ENCODE peak calls at places on chromosomes 13 and 19, in eight cellular contexts. N, M, X, T, C, A, F and H are unnamed samples.

GRCh38 chr13:97496511-97496910 is 62.5 kb downstream of the RAP2A start:
- DNase-seq in F (no peak), A (no peak), X (no peak), N (no peak), T (no peak), C (no peak), M (no peak), H (no peak)

GRCh38 chr13:111537115-111537728 is 216.8 kb downstream of the TEX29 start:
- DNase-seq in X (no peak), N (no peak), M (no peak), C (peak; percentile 54), A (no peak), F (no peak), T (no peak), H (no peak)

GRCh38 chr19:37817180-37817911 is 38.0 kb upstream of the ZNF573 start:
- DNase-seq in A (peak; percentile 15), F (peak; percentile 93), C (peak; percentile 84), T (peak; percentile 65), M (peak; percentile 93), N (peak; percentile 81), X (peak; percentile 53), H (peak; percentile 86)

GRCh38 chr19:11530432-11530831 is 1.5 kb upstream of the ECSIT start:
- DNase-seq in N (peak; percentile 82), C (peak; percentile 83), A (peak; percentile 84), M (peak; percentile 97), F (peak; percentile 74), X (peak; percentile 67), T (peak; percentile 74), H (peak; percentile 86)

GRCh38 chr13:64992314-64992713 is 2237.8 kb downstream of the PCDH9 start:
- DNase-seq in A (no peak), X (no peak), C (no peak), M (no peak), F (no peak), T (no peak), N (no peak), H (no peak)

GRCh38 chr13:102555914-102556553 is 40.8 kb upstream of the TPP2 start:
- DNase-seq in X (no peak), N (no peak), A (peak; percentile 52), F (no peak), M (no peak), C (no peak), T (no peak), H (no peak)

GRCh38 chr13:79786176-79786575 is 305.2 kb downstream of the NDFIP2 start:
- DNase-seq in T (no peak), F (no peak), M (no peak), A (no peak), X (no peak), N (no peak), C (no peak), H (no peak)

GRCh38 chr19:20247016-20247683 is 80.1 kb downstream of the ZNF486 start:
- DNase-seq in N (peak; percentile 54), T (no peak), M (peak; percentile 81), X (no peak), F (peak; percentile 82), A (no peak), C (no peak), H (peak; percentile 79)

GRCh38 chr13:52617070-52618060 is 24.9 kb upstream of the HNRNPA1L2 start:
- DNase-seq in T (peak; percentile 91), F (peak; percentile 82), M (peak; percentile 91), N (peak; percentile 83), A (peak; percentile 62), C (peak; percentile 94), X (peak; percentile 55), H (peak; percentile 89)

GRCh38 chr13:29369060-29369743 is 226.3 kb downstream of the SLC7A1 start:
- DNase-seq in M (no peak), T (no peak), X (no peak), N (peak; percentile 26), C (no peak), F (peak; percentile 25), A (peak; percentile 39), H (no peak)

DNA sequence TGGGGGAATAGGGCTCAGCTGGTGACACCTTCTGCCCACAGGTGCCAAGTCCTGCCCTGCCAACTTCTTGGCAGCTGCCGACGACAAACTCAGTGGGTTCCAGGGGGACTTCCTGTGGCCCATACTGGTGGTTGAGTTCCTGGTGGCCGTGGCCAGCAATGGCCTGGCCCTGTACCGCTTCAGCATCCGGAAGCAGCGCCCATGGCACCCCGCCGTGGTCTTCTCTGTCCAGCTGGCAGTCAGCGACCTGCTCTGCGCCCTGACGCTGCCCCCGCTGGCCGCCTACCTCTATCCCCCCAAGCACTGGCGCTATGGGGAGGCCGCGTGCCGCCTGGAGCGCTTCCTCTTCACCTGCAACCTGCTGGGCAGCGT is 2.1 kb downstream of the P2RY11 start:
- DNase-seq in F (no peak), C (peak; percentile 80), T (no peak), X (no peak), N (no peak), M (no peak), A (no peak), H (no peak)
- TF ChIP-seq POLR2A in F (no peak), C (no peak), T (no peak), X (no peak), N (no peak), M (no peak), A (no peak), H (no peak)

DNA sequence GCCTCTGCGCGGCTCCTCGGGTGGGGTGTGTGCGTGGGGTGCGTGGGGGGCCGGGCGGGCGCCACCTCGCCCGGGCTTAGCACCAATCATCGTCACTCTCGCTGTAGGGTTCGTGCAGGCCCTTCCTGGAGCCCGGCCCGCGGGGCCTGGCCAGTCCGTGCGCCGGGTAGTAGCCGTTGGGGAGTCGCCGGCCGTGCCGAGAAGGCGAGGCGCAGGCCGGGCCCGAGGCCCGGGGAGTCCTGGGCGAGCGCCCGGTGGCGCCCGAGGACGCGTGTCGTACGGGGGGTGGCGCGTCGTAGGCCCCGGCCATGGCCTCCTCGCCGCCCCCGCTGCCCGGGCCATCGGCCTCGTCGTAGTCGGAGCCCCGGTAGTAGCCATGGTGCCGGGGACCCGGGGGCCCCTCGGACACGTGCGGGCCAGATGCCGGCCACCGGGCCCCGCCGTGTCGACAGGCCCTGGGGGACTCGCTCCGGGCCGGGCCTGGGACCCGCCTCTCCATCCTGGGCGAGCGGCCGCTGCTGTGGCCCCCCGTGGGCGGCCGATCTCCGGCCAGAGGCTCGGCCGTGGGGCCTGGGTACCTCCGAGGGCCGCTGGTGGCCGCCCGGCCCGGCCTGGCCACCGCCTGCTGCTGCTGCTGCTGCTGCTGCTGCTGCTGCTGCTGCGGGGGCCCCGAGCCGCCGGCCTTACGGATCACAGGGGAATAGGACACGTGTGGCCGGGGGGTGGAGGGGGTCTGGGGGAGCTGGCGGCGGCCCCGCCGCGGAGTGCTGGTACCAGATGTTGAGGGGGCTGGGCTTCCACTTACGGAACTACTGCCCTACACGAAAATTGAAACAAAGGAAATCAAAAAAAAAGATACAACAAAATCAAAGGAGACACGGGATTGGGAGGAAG is 57.3 kb downstream of the IER2 start:
- DNase-seq in F (no peak), C (peak; percentile 89), X (peak; percentile 40), T (no peak), N (no peak), M (no peak), A (no peak), H (peak; percentile 44)
- H3K4me3 ChIP-seq in F (no peak overlapping the region), C (peak overlapping the region; percentile 76), X (peak overlapping the region; percentile 56), T (peak overlapping the region; percentile 55), N (no peak overlapping the region), M (no peak overlapping the region), A (no peak overlapping the region), H (peak overlapping the region; percentile 55)

DNA sequence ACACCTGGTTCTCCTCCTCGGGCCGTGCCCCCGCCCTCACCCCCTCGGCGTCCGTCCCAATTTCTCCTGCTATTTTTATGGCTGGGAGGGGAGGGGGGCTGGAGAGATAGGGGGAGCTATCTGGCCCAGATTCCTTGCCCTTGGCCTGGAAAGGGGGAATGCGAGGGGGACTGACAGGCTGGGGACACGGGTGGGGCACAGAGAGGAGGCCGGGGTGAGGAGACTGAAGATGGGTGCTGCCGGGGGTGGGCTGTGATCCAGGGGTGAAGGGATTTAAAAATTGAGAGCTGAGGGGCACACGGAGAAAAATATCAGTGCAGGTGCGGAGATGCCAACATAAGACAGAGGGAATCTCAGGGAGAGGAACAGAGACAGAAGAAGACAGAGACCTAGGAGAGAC is 2.3 kb downstream of the PRKCG start:
- DNase-seq in X (no peak), N (no peak), C (no peak), A (no peak), F (no peak), T (no peak), M (no peak), H (no peak)
- H3K36me3 ChIP-seq in X (no peaks in the 10 kb centered on the region), N (no peaks in the 10 kb centered on the region), C (no peaks in the 10 kb centered on the region), A (no peaks in the 10 kb centered on the region), F (no peaks in the 10 kb centered on the region), T (no peaks in the 10 kb centered on the region), M (no peaks in the 10 kb centered on the region), H (no peaks in the 10 kb centered on the region)

GRCh38 chr19:984165-984967 is at the start of gene WDR18:
- DNase-seq in X (peak; percentile 90), T (peak; percentile 97), A (peak; percentile 85), N (peak; percentile 95), M (peak; percentile 96), F (peak; percentile 94), C (peak; percentile 99), H (peak; percentile 94)
- TF ChIP-seq POLR2A in X (no peak), T (peak; percentile 65), A (peak; percentile 67), N (peak; percentile 73), M (peak; percentile 76), F (peak; percentile 70), C (no peak), H (peak; percentile 57)

GRCh38 chr19:44757735-44758505 is 9.4 kb downstream of the BCL3 start:
- DNase-seq in A (peak; percentile 53), T (no peak), M (peak; percentile 88), C (peak; percentile 87), X (no peak), N (peak; percentile 62), F (peak; percentile 66), H (peak; percentile 78)
- H3K4me3 ChIP-seq in A (peak overlapping the region; percentile 9), T (peak overlapping the region; percentile 12), M (no peak overlapping the region), C (peak overlapping the region; percentile 61), X (peak overlapping the region; percentile 43), N (no peak overlapping the region), F (no peak overlapping the region), H (peak overlapping the region; percentile 37)

GRCh38 chr13:42170029-42170428 is 101.9 kb upstream of the AKAP11 start:
- DNase-seq in T (no peak), A (no peak), C (no peak), M (no peak), X (no peak), N (no peak), F (no peak), H (no peak)
- H3K36me3 ChIP-seq in T (no peaks in the 10 kb centered on the region), A (peaks cover 4% of the 10 kb centered on the region), C (no peaks in the 10 kb centered on the region), M (no peaks in the 10 kb centered on the region), X (peaks cover 6% of the 10 kb centered on the region), N (no peaks in the 10 kb centered on the region), F (peaks cover 5% of the 10 kb centered on the region), H (no peaks in the 10 kb centered on the region)

DNA sequence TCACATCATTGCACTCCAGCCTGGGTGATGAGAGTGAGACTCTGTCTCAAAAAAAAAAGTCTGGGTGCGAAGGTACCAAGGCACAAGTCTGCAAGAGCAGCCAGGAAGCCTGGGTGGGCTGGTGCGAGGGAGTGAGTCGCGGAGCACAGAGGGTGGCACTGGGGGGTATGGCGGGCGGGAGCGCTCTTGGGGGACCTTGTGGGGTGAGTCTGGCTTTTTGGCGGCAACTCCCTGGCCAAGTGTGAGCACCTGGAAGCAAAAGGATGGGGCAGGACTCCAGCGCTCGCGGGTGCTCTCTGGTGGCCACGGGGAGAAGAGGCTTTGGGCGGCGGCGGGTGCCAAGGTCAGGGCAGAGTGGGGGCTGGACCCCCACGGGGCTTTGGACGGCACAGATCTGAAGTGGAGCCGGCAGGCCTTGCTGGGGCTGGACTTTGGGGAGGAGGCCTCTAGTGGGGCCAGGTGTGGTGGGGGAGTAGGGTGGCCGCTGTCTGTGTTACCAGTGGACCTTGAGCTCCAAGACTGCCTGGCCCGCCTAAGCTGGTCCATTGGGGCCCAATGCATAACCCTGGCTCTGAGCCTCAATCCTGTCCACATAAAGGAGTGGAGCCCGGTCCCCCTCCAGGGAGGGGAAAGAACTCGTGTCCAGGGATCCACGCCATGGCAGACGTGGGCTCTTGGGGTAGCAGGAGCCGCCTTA is 1.6 kb downstream of the P2RY11 start:
- DNase-seq in T (peak; percentile 81), F (no peak), A (no peak), N (peak; percentile 61), M (peak; percentile 76), C (peak; percentile 89), X (no peak), H (peak; percentile 39)
- TF ChIP-seq POLR2A in T (no peak), F (no peak), A (peak; percentile 86), N (no peak), M (no peak), C (no peak), X (no peak), H (no peak)